ENCODE peak calls at places on chromosomes 3 and 15, in six cellular contexts. I is GM23248, T is PC-3, K is HCT116, C is SK-N-SH, H is MM.1S. B is an unnamed sample.

GRCh38 chr3:184737641-184738518 is 26.0 kb upstream of the MAGEF1 start:
- DNase-seq in K (no peak), T (peak), C (no peak), H (no peak), I (peak), B (no peak)

GRCh38 chr3:52494446-52494845 is 692 bp upstream of the STAB1 start:
- DNase-seq in C (no peak), H (no peak), T (no peak), K (no peak), I (no peak), B (no peak)

GRCh38 chr15:81113861-81114261 is 20.2 kb upstream of the CFAP161 start:
- DNase-seq in H (no peak), I (peak), K (no peak), C (no peak), T (peak), B (no peak)

GRCh38 chr15:75389791-75390382 is 21.5 kb upstream of the MAN2C1 start:
- DNase-seq in H (no peak), T (no peak), I (no peak), K (no peak), C (no peak), B (peak)

GRCh38 chr3:44114142-44114541 is 127.5 kb upstream of the TOPAZ1 start:
- DNase-seq in C (peak), K (peak), T (peak), I (peak), H (no peak), B (peak)

GRCh38 chr15:90917569-90917968 is 14.5 kb downstream of the MAN2A2 start:
- DNase-seq in K (no peak), H (no peak), I (no peak), T (no peak), C (no peak), B (no peak)

GRCh38 chr15:92162657-92163056 is 231.0 kb upstream of the ST8SIA2 start:
- DNase-seq in K (no peak), I (no peak), C (no peak), T (no peak), H (no peak), B (no peak)

GRCh38 chr15:96356494-96357455 is 26.3 kb downstream of the NR2F2 start:
- DNase-seq in I (peak), C (peak), K (peak), T (peak), H (peak), B (peak)

GRCh38 chr3:131326307-131326706 is 55.3 kb upstream of the NUDT16 start:
- DNase-seq in K (peak), C (no peak), I (peak), H (no peak), T (peak), B (no peak)

GRCh38 chr3:152375546-152375945 is 106.8 kb downstream of the MBNL1 start:
- DNase-seq in I (no peak), T (peak), H (no peak), K (no peak), C (no peak), B (no peak)

GRCh38 chr3:9649791-9650521 is 651 bp downstream of the MTMR14 start:
- DNase-seq in H (no peak), I (peak), C (peak), K (no peak), T (no peak), B (peak)

GRCh38 chr3:114887806-114888205 is 259.3 kb downstream of the ZBTB20 start:
- DNase-seq in C (no peak), I (peak), T (no peak), H (no peak), K (no peak), B (no peak)

GRCh38 chr3:96012941-96013340 is 801.5 kb upstream of the EPHA6 start:
- DNase-seq in K (no peak), T (peak), I (no peak), H (no peak), C (no peak), B (no peak)

GRCh38 chr15:70461017-70461416 is 302.3 kb downstream of the UACA start:
- DNase-seq in C (no peak), I (no peak), T (no peak), H (no peak), K (no peak), B (no peak)

GRCh38 chr3:178901204-178901603 is 170.4 kb downstream of the ZMAT3 start:
- DNase-seq in I (no peak), T (no peak), H (no peak), K (no peak), C (no peak), B (no peak)

GRCh38 chr3:161423911-161424522 is 52.7 kb upstream of the SPTSSB start:
- DNase-seq in T (peak), H (peak), C (peak), K (peak), I (peak), B (peak)

GRCh38 chr3:152285509-152285908 is 16.8 kb downstream of the MBNL1 start:
- DNase-seq in H (no peak), I (no peak), K (no peak), C (no peak), T (no peak), B (no peak)

GRCh38 chr3:177263615-177264365 is 66.5 kb upstream of the TBL1XR1 start:
- DNase-seq in H (peak), K (no peak), I (peak), C (no peak), T (no peak), B (no peak)

GRCh38 chr3:50655009-50655830 is 19.5 kb upstream of the DOCK3 start:
- DNase-seq in C (no peak), K (no peak), I (peak), H (no peak), T (no peak), B (no peak)

GRCh38 chr15:92377083-92377789 is 16.4 kb upstream of the ST8SIA2 start:
- DNase-seq in H (no peak), I (peak), C (no peak), T (peak), K (no peak), B (no peak)

GRCh38 chr3:124826703-124827102 is 60.5 kb downstream of the ITGB5 start:
- DNase-seq in T (peak), I (peak), K (no peak), C (no peak), H (no peak), B (no peak)

GRCh38 chr3:129341331-129342141 is 62.9 kb downstream of the HMCES start:
- DNase-seq in C (no peak), K (no peak), I (no peak), T (no peak), H (no peak), B (no peak)

GRCh38 chr3:151925876-151926275 is 52.4 kb downstream of the SUCNR1 start:
- DNase-seq in T (peak), K (no peak), I (peak), C (no peak), H (no peak), B (peak)

GRCh38 chr3:135155791-135156190 is 360.7 kb downstream of the EPHB1 start:
- DNase-seq in T (no peak), H (no peak), K (no peak), C (no peak), I (no peak), B (no peak)

DNA sequence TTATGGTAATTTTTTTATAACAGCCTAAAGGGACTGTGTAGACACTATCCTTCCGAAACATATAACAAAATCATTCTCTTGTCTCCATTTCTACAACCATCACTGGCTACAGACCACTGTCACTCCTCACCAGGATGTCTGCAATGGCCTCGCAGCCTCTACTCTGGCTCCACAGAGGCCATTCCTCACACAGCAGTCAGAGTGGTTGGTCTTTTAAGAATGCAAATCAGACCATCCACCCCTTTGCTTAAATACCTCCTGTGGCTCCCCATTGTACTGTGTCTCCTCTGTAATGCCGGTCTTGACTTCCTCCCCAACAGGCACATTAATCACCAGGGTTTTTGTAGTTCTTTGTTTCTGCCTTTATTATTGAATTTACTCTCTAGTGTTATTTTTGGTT is 344.8 kb downstream of the ERC2 start:
- DNase-seq in H (no peak), I (no peak), C (no peak), K (no peak), T (no peak), B (peak)
- TF ChIP-seq EZH2phosphoT487 in H (no peak), I (no peak), C (no peak), K (no peak), T (no peak), B (no peak)

GRCh38 chr3:108623504-108623903 is 34.0 kb downstream of the DZIP3 start:
- DNase-seq in H (no peak), T (no peak), C (no peak), I (no peak), K (no peak), B (no peak)

DNA sequence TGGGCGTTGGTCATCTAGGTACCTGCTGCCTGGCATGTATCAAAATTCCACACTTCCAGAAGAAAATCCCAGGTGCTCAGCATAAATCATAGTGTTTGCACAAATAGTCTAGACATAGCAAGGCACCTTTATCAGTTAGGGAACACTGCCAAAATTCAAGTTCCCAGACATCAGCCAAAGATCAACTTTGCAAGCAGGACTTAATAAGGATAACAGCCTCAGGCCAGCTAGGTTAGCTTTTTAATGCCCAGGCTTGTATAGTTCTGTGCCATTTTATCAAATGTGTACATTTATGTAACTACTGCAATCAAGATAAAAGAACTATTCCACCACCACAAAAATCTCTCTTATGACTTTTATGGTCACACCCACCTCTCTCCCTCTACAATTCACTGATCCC is 30.7 kb downstream of the DZIP3 start:
- DNase-seq in C (peak), K (no peak), H (no peak), I (no peak), T (no peak), B (no peak)
- H3K9ac ChIP-seq in C (no peak), K (no peak), H (no peak), I (no peak), T (no peak), B (no peak)

GRCh38 chr3:11150256-11150655 is 4.0 kb upstream of the HRH1 start:
- DNase-seq in I (no peak), T (no peak), C (no peak), K (no peak), H (no peak), B (no peak)

GRCh38 chr3:11143476-11143875 is 10.8 kb upstream of the HRH1 start:
- DNase-seq in K (no peak), C (no peak), I (peak), T (no peak), H (no peak), B (no peak)

GRCh38 chr3:11146771-11147363 is 7.4 kb upstream of the HRH1 start:
- DNase-seq in H (no peak), K (no peak), C (no peak), I (no peak), T (peak), B (no peak)

GRCh38 chr3:11144996-11145395 is 9.3 kb upstream of the HRH1 start:
- DNase-seq in T (no peak), I (no peak), K (no peak), H (no peak), C (no peak), B (no peak)

GRCh38 chr3:11145888-11146287 is 8.4 kb upstream of the HRH1 start:
- DNase-seq in H (no peak), K (peak), T (peak), C (no peak), I (peak), B (no peak)
- TF ChIP-seq EZH2phosphoT487 in H (no peak), K (no peak), T (no peak), C (no peak), I (no peak), B (no peak)

GRCh38 chr3:158801696-158802398 is at the start of gene MFSD1:
- DNase-seq in C (peak), H (peak), I (peak), T (peak), K (peak), B (peak)

GRCh38 chr3:158804441-158804840 is 2.6 kb downstream of the MFSD1 start:
- DNase-seq in C (no peak), I (no peak), H (no peak), T (peak), K (no peak), B (no peak)

GRCh38 chr3:158802399-158803023 is 657 bp downstream of the MFSD1 start:
- DNase-seq in T (no peak), K (no peak), C (no peak), I (peak), H (peak), B (no peak)

DNA sequence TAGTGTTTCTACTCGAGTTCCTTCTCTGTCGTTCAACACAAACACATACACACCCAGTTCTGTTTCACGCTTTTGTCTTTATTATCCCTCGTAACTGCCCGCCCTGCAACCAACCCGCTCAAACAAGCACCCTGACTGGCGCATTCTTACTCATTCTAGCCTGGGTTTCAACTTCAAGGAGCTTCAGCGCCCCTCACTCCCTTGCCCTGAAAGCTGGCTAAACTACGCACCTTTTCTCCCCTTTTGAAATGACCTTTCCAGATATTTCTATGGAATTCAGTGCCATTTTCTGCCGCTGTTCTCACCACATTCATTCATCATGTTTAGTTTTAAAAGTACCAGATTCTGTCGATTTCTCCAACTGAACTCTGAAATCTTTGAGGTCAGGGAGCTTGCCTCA is 654 bp upstream of the MFSD1 start:
- DNase-seq in I (peak), T (no peak), H (no peak), C (peak), K (no peak), B (peak)
- H3K9ac ChIP-seq in I (peak), T (peak), H (peak), C (peak), K (no peak), B (no peak)

GRCh38 chr15:52086001-52086786 is 26.4 kb downstream of the BCL2L10 start:
- DNase-seq in C (no peak), K (no peak), H (no peak), T (no peak), I (no peak), B (no peak)
- TF ChIP-seq EZH2phosphoT487 in C (no peak), K (no peak), H (no peak), T (no peak), I (no peak), B (no peak)

GRCh38 chr3:159237221-159237620 is 435.4 kb downstream of the MFSD1 start:
- DNase-seq in I (peak), C (no peak), T (no peak), K (no peak), H (no peak), B (no peak)
- H3K9ac ChIP-seq in I (no peak), C (no peak), T (no peak), K (no peak), H (no peak), B (no peak)